ENCODE peak calls at places on chromosomes 6 and 20, in six cellular contexts. D is HepG2, P is GM12878, J is H1, F is K562, H is GM12891. Z is an unnamed sample.

GRCh38 chr6:98384766-98385165 is 449.6 kb upstream of the POU3F2 start:
- DNase-seq in D (no peak), P (no peak), J (no peak), F (no peak), H (no peak), Z (no peak)

GRCh38 chr6:106117579-106117978 is 31.4 kb downstream of the PRDM1 start:
- DNase-seq in D (no peak), P (no peak), J (no peak), F (no peak), H (no peak), Z (no peak)

GRCh38 chr6:37565267-37566208 is 65.8 kb upstream of the CCDC167 start:
- DNase-seq in D (no peak), P (no peak), J (peak; percentile 41), F (no peak), H (no peak), Z (no peak)

GRCh38 chr6:15395087-15395486 is 149.2 kb downstream of the JARID2 start:
- DNase-seq in D (no peak), P (no peak), J (no peak), F (no peak), H (no peak), Z (no peak)

GRCh38 chr6:56863366-56863765 is 91.5 kb upstream of the BEND6 start:
- DNase-seq in D (peak; percentile 49), P (no peak), J (no peak), F (no peak), H (no peak), Z (no peak)

GRCh38 chr6:82363368-82364086 is at the start of gene TPBG:
- DNase-seq in D (peak; percentile 27), P (no peak), J (peak; percentile 82), F (peak; percentile 30), H (peak; percentile 13), Z (peak; percentile 31)

GRCh38 chr6:139308936-139309603 is 17.3 kb upstream of the TXLNB start:
- DNase-seq in D (peak; percentile 72), P (no peak), J (no peak), F (no peak), H (no peak), Z (no peak)

GRCh38 chr20:11140359-11140758 is 466.6 kb upstream of the JAG1 start:
- DNase-seq in D (no peak), P (no peak), J (no peak), F (no peak), H (no peak), Z (no peak)

GRCh38 chr20:46520976-46521579 is 7.7 kb upstream of the ZNF334 start:
- DNase-seq in D (peak; percentile 80), P (peak; percentile 25), J (peak; percentile 59), F (peak; percentile 47), H (no peak), Z (no peak)

GRCh38 chr6:36566418-36566905 is 19.2 kb upstream of the STK38 start:
- DNase-seq in D (peak; percentile 99), P (no peak), J (no peak), F (no peak), H (no peak), Z (no peak)

GRCh38 chr6:22145823-22146379 is 150.9 kb downstream of the PRL start:
- DNase-seq in D (no peak), P (no peak), J (peak; percentile 17), F (no peak), H (no peak), Z (no peak)

GRCh38 chr20:24630486-24631172 is 161.2 kb downstream of the SYNDIG1 start:
- DNase-seq in D (no peak), P (no peak), J (no peak), F (no peak), H (no peak), Z (no peak)

GRCh38 chr6:168124921-168125320 is 45.9 kb upstream of the FRMD1 start:
- DNase-seq in D (no peak), P (no peak), J (no peak), F (no peak), H (no peak), Z (no peak)

GRCh38 chr6:18510644-18511033 is 123.5 kb downstream of the RNF144B start:
- DNase-seq in D (no peak), P (no peak), J (no peak), F (no peak), H (no peak), Z (no peak)

GRCh38 chr6:144181639-144182038 is 31.3 kb downstream of the STX11 start:
- DNase-seq in D (no peak), P (no peak), J (no peak), F (no peak), H (no peak), Z (no peak)

GRCh38 chr6:56984374-56984773 is 29.5 kb downstream of the BEND6 start:
- DNase-seq in D (no peak), P (no peak), J (no peak), F (no peak), H (no peak), Z (no peak)

GRCh38 chr20:18692453-18692852 is 104.6 kb downstream of the DTD1 start:
- DNase-seq in D (no peak), P (no peak), J (no peak), F (no peak), H (no peak), Z (no peak)

GRCh38 chr6:21241231-21242130 is 352.1 kb upstream of the SOX4 start:
- DNase-seq in D (peak; percentile 52), P (peak; percentile 24), J (no peak), F (no peak), H (no peak), Z (no peak)

GRCh38 chr20:47506335-47506734 is 4.6 kb downstream of the NCOA3 start:
- DNase-seq in D (no peak), P (no peak), J (no peak), F (no peak), H (no peak), Z (no peak)

GRCh38 chr20:62066339-62066982 is 780 bp upstream of the TAF4 start:
- DNase-seq in D (peak; percentile 73), P (no peak), J (peak; percentile 38), F (peak; percentile 70), H (peak; percentile 58), Z (peak; percentile 59)

GRCh38 chr6:153001767-153002612 is 519 bp downstream of the MTRF1L start:
- DNase-seq in D (peak; percentile 24), P (no peak), J (no peak), F (peak; percentile 17), H (no peak), Z (no peak)
- TF ChIP-seq POLR2AphosphoS5 in D (no peak), P (no peak), J (peak; percentile 74), F (peak; percentile 22), H (no peak), Z (peak; percentile 7)

DNA sequence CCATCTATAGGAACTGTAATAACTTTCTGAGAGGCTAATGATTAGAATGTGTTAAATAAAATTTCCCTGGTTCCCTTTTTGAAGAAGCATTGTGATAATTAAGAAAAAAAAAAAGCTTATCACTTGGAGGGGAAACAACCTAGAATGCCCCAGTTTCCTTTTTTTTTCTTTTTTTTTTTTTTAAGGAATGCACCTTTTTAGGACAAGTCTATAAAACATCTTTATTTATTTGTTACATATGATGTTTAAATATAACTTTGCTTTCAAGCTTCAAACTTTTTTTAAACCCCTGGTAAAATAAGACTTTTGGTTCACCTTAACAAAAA is 7.3 kb upstream of the MRPS10 start:
- DNase-seq in D (no peak), P (no peak), J (no peak), F (no peak), H (no peak), Z (no peak)
- TF ChIP-seq TAF1 in D (no peak), P (no peak), J (no peak), F (no peak), H (no peak), Z (no peak)

GRCh38 chr6:32177788-32178546 is at the start of gene RNF5:
- DNase-seq in D (peak; percentile 100), P (peak; percentile 100), J (peak; percentile 91), F (peak; percentile 99), H (peak; percentile 90), Z (peak; percentile 94)
- TF ChIP-seq POLR2A in D (peak; percentile 14), P (no peak), J (peak; percentile 71), F (peak; percentile 77), H (no peak), Z (no peak)

DNA sequence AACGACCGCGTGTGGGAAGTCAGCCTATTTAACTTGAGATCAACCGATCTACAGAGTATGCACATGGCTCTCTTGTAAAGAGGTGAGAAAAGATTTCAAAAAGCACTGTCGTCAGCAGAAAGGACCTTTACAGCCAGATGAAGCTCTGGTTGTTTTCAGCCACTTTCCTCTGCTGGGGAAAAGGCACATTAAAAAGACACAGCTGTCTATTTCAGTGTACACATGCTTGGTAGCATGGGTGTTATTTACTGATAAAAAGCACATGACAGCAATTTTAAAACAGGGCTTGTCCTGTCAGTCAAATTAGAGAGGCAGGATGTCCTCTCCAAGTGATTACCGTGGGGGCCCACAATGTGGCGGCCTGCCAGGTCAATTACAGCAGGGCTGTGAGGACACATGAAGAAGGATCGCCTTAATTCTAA is 188.9 kb downstream of the PRKN start:
- DNase-seq in D (no peak), P (no peak), J (no peak), F (no peak), H (no peak), Z (no peak)
- TF ChIP-seq POLR2AphosphoS5 in D (no peak), P (no peak), J (no peak), F (no peak), H (no peak), Z (no peak)

GRCh38 chr6:83884523-83884922 is 25.0 kb downstream of the CYB5R4 start:
- DNase-seq in D (peak; percentile 27), P (peak; percentile 37), J (no peak), F (peak; percentile 62), H (peak; percentile 10), Z (no peak)
- TF ChIP-seq TAF1 in D (no peak), P (no peak), J (no peak), F (no peak), H (no peak), Z (no peak)

DNA sequence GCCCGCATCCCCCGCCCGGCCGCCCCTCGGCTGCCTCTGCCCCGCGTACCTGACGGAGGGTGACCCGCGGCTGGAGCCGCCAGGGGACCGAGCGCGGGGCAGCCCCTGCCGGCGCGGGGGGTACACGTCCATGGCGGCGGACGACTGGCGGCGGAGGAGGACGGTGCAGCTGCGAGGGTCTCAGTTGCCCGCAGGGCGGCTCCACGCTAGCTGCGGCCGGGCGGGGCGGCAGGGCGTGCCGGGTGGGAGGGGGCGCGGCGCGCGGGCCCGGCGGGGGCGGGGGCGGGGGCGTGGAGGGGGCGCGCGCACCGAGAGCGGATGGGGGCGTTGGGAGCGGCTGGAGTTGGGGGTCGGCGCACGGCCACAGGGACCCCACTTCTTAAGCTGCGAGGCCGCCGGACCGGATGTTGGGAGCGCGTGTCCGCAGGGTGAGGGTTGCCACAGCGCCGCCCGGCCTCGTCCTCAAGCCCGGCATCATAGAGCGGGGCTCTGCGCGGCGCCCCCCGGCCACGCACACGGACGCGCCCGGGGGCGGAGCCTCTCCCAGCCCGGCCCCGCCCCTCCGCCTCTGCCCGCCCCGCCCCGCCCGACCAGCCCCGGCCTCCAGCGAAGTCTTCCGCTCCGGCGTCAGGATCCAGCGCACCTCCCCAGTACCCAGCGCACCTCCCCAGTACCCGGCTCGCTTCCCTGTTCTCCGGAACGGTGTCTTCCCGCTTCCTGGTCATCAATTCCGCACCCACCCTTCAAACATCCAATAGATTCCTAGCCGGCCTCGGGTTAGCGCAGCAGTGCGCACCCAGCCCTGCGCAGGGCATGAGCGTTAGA is at the start of gene DNAAF9:
- DNase-seq in D (peak; percentile 81), P (no peak), J (peak; percentile 46), F (peak; percentile 92), H (peak; percentile 81), Z (peak; percentile 72)
- TF ChIP-seq POLR2A in D (peak; percentile 66), P (peak; percentile 55), J (peak; percentile 67), F (peak; percentile 50), H (no peak), Z (no peak)